ENCODE peak calls at places on chromosomes 12 and 14, in four cellular contexts. G, T, P and I are unnamed samples.

GRCh38 chr12:128817115-128818015 is 6.4 kb downstream of the SLC15A4 start:
- DNase-seq in G (peak; percentile 41), T (no peak), P (no peak), I (no peak)

GRCh38 chr14:50941151-50941550 is 3.1 kb downstream of the PYGL start:
- DNase-seq in T (no peak), P (no peak), G (no peak), I (no peak)

GRCh38 chr14:39988939-39989338 is 556.7 kb upstream of the FBXO33 start:
- DNase-seq in P (no peak), T (no peak), G (no peak), I (no peak)

GRCh38 chr14:100476012-100476822 is 111.0 kb downstream of the BEGAIN start:
- DNase-seq in T (peak; percentile 68), G (peak; percentile 42), P (no peak), I (no peak)

GRCh38 chr14:103395245-103395644 is 10.0 kb downstream of the MARK3 start:
- DNase-seq in G (no peak), P (no peak), T (no peak), I (no peak)

GRCh38 chr14:101520621-101521305 is 40.5 kb upstream of the DIO3 start:
- DNase-seq in T (no peak), G (no peak), P (no peak), I (no peak)

GRCh38 chr12:45355750-45356149 is 139.9 kb downstream of the ANO6 start:
- DNase-seq in T (no peak), G (no peak), P (no peak), I (no peak)

GRCh38 chr12:29656762-29657538 is 126.8 kb downstream of the TMTC1 start:
- DNase-seq in G (no peak), P (no peak), T (no peak), I (no peak)

GRCh38 chr12:113086249-113087164 is 30.0 kb downstream of the DTX1 start:
- DNase-seq in T (peak; percentile 73), G (no peak), P (no peak), I (no peak)

GRCh38 chr12:124954771-124955170 is 34.2 kb downstream of the DHX37 start:
- DNase-seq in T (no peak), G (no peak), P (no peak), I (no peak)

GRCh38 chr12:108856428-108857157 is 790 bp downstream of the SSH1 start:
- DNase-seq in T (peak; percentile 84), G (peak; percentile 83), P (no peak), I (no peak)

GRCh38 chr14:99127651-99128167 is 144.3 kb downstream of the BCL11B start:
- DNase-seq in G (peak; percentile 18), T (peak; percentile 38), P (no peak), I (no peak)

GRCh38 chr12:11719678-11720099 is 70.2 kb downstream of the ETV6 start:
- DNase-seq in T (peak; percentile 84), P (peak; percentile 36), G (no peak), I (no peak)

GRCh38 chr12:50715174-50715573 is 48.7 kb upstream of the ATF1 start:
- DNase-seq in G (peak; percentile 59), P (no peak), T (no peak), I (no peak)

GRCh38 chr12:53217049-53217929 is 10.2 kb upstream of the ITGB7 start:
- DNase-seq in P (no peak), T (peak; percentile 93), G (peak; percentile 62), I (no peak)

GRCh38 chr14:105021656-105022275 is 883 bp upstream of the CDCA4 start:
- DNase-seq in P (no peak), T (peak; percentile 85), G (peak; percentile 29), I (no peak)

GRCh38 chr12:46468159-46468558 is 95.6 kb upstream of the SLC38A2 start:
- DNase-seq in G (peak; percentile 43), T (no peak), P (no peak), I (no peak)

GRCh38 chr12:19440019-19440858 is 947 bp downstream of the AEBP2 start:
- DNase-seq in T (peak; percentile 87), P (no peak), G (peak; percentile 34), I (peak; percentile 13)

GRCh38 chr12:95802482-95803264 is 12.1 kb upstream of the NTN4 start:
- DNase-seq in G (no peak), P (no peak), T (no peak), I (no peak)

GRCh38 chr14:25050494-25051170 is 685 bp upstream of the STXBP6 start:
- DNase-seq in T (no peak), G (no peak), P (no peak), I (no peak)

GRCh38 chr14:75198291-75198933 is 22.0 kb upstream of the TMED10 start:
- DNase-seq in T (no peak), P (no peak), G (peak; percentile 52), I (no peak)

GRCh38 chr12:121958521-121959240 is 40.3 kb downstream of the CFAP251 start:
- DNase-seq in G (no peak), P (no peak), T (peak; percentile 46), I (no peak)

GRCh38 chr14:64463198-64463597 is 2.1 kb upstream of the AKAP5 start:
- DNase-seq in P (no peak), T (no peak), G (no peak), I (no peak)

GRCh38 chr12:2294651-2295475 is 242.1 kb downstream of the CACNA1C start:
- DNase-seq in G (no peak), T (peak; percentile 59), P (no peak), I (no peak)

GRCh38 chr14:89137514-89138163 is 279.4 kb downstream of the FOXN3 start:
- DNase-seq in T (no peak), G (peak; percentile 90), P (no peak), I (peak; percentile 2)

GRCh38 chr12:126343352-126343751 is 1278.1 kb downstream of the AACS start:
- DNase-seq in G (no peak), T (no peak), P (no peak), I (no peak)

GRCh38 chr12:106255952-106256351 is 8.1 kb upstream of the CKAP4 start:
- DNase-seq in G (no peak), P (no peak), T (no peak), I (no peak)

GRCh38 chr12:31363416-31363809 is 37.5 kb upstream of the SINHCAF start:
- DNase-seq in T (peak; percentile 67), G (no peak), P (no peak), I (no peak)

GRCh38 chr14:91867316-91867988 is at the start of gene TC2N:
- DNase-seq in G (no peak), P (no peak), T (no peak), I (no peak)

GRCh38 chr12:51429705-51430104 is 5.1 kb downstream of the SLC4A8 start:
- DNase-seq in T (no peak), P (no peak), G (no peak), I (no peak)

GRCh38 chr12:89073027-89073398 is 279.3 kb downstream of the DUSP6 start:
- DNase-seq in T (no peak), P (no peak), G (no peak), I (no peak)

GRCh38 chr12:48788522-48788851 is 402 bp downstream of the ADCY6 start:
- DNase-seq in P (no peak), G (no peak), T (peak; percentile 66), I (no peak)

GRCh38 chr12:95918194-95918993 is 24.0 kb downstream of the CCDC38 start:
- DNase-seq in P (no peak), T (peak; percentile 74), G (peak; percentile 30), I (no peak)

GRCh38 chr12:107597695-107598410 is 87.7 kb upstream of the PWP1 start:
- DNase-seq in T (no peak), G (no peak), P (no peak), I (no peak)

GRCh38 chr12:88790231-88790630 is 210.0 kb upstream of the KITLG start:
- DNase-seq in G (no peak), P (no peak), T (no peak), I (no peak)

GRCh38 chr12:94092516-94093241 is 55.7 kb upstream of the PLXNC1 start:
- DNase-seq in G (no peak), T (no peak), P (no peak), I (no peak)

GRCh38 chr14:100994082-100994481 is 90.6 kb upstream of the RTL1 start:
- DNase-seq in T (no peak), P (no peak), G (no peak), I (no peak)

GRCh38 chr14:71675902-71676291 is 256.3 kb upstream of the RGS6 start:
- DNase-seq in P (no peak), T (no peak), G (no peak), I (no peak)
- H3K27ac ChIP-seq in P (no peak overlapping the region), T (no peak overlapping the region), G (no peak overlapping the region), I (no peak overlapping the region)

GRCh38 chr12:86669010-86669409 is 412.8 kb upstream of the MGAT4C start:
- DNase-seq in G (no peak), P (no peak), T (peak; percentile 41), I (no peak)
- TF ChIP-seq CTCF in G (no peak), P (no peak), T (no peak), I (no peak)

GRCh38 chr14:69091695-69092094 is 61.2 kb downstream of the DCAF5 start:
- DNase-seq in T (no peak), G (no peak), P (no peak), I (no peak)

GRCh38 chr14:69094481-69094880 is 58.4 kb downstream of the DCAF5 start:
- DNase-seq in P (no peak), T (no peak), G (no peak), I (no peak)

GRCh38 chr14:69096766-69097475 is 56.0 kb downstream of the DCAF5 start:
- DNase-seq in P (no peak), G (no peak), T (no peak), I (no peak)

GRCh38 chr14:69092840-69093422 is 60.0 kb downstream of the DCAF5 start:
- DNase-seq in G (no peak), T (no peak), P (no peak), I (no peak)

GRCh38 chr14:69093551-69094421 is 59.1 kb downstream of the DCAF5 start:
- DNase-seq in G (peak; percentile 42), P (no peak), T (peak; percentile 72), I (no peak)
- H3K27ac ChIP-seq in G (peak overlapping the region; percentile 32), P (no peak overlapping the region), T (peak overlapping the region; percentile 74), I (peak overlapping the region; percentile 0)

GRCh38 chr12:67651380-67651695 is 2.8 kb downstream of the DYRK2 start:
- DNase-seq in P (no peak), T (no peak), G (no peak), I (no peak)
- TF ChIP-seq CTCF in P (no peak), T (peak; percentile 51), G (no peak), I (peak; percentile 24)

GRCh38 chr14:96077983-96078686 is 39.0 kb downstream of the C14orf132 start:
- DNase-seq in G (no peak), T (no peak), P (no peak), I (no peak)
- H3K27ac ChIP-seq in G (no peak overlapping the region), T (no peak overlapping the region), P (no peak overlapping the region), I (no peak overlapping the region)

DNA sequence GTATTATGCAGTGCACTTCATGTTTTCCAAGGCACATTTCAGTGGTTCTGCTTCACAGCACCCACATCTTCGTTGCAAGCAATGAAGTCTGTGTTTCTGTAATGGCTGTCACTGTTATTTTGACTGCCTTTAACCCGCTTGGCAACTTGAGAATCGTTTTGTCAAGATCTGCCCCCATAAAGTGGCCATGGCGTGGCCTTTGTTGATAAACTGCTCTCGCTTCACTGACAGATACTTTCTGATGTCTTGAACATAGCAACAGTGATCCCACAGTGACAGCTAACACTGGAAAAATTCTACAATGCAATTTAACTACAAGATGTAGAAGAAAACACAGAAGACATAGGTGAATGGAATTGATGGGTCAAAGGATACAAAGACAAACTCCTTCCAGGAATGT is 184.2 kb downstream of the KLHL28 start:
- DNase-seq in G (no peak), T (no peak), P (no peak), I (no peak)
- TF ChIP-seq CTCF in G (no peak), T (no peak), P (no peak), I (no peak)